ENCODE peak calls at places on chromosomes 13 and 19, in eight cellular contexts. Q is RWPE2; Y is iPS DF 6.9; K is effector memory CD4-positive, alpha-beta T cell; N is H7; A is mucosa of descending colon; Z is CD8-positive, alpha-beta T cell; T is body of pancreas. G is an unnamed sample.

GRCh38 chr13:108915634-108916497 is 286.5 kb downstream of the MYO16 start:
- DNase-seq in Q (peak), Y (no peak), K (peak), N (no peak), A (peak), Z (peak), T (peak), G (peak)

GRCh38 chr19:7280940-7281666 is 13.1 kb downstream of the INSR start:
- DNase-seq in Q (no peak), Y (no peak), K (no peak), N (no peak), A (no peak), Z (no peak), T (no peak), G (no peak)

GRCh38 chr13:98813993-98814392 is 61.5 kb upstream of the SLC15A1 start:
- DNase-seq in Q (no peak), Y (no peak), K (no peak), N (no peak), A (no peak), Z (no peak), T (no peak), G (no peak)

GRCh38 chr13:39602277-39602613 is 748 bp downstream of the LHFPL6 start:
- DNase-seq in Q (no peak), Y (no peak), K (no peak), N (no peak), A (no peak), Z (no peak), T (no peak), G (no peak)

GRCh38 chr13:111184685-111185401 is 69.7 kb downstream of the ARHGEF7 start:
- DNase-seq in Q (no peak), Y (no peak), K (no peak), N (no peak), A (peak), Z (peak), T (no peak), G (no peak)

GRCh38 chr13:27425151-27425917 is 915 bp downstream of the GTF3A start:
- DNase-seq in Q (no peak), Y (no peak), K (no peak), N (no peak), A (no peak), Z (no peak), T (no peak), G (no peak)

GRCh38 chr19:37551123-37551993 is 43.2 kb downstream of the ZNF571 start:
- DNase-seq in Q (no peak), Y (peak), K (peak), N (peak), A (peak), Z (peak), T (no peak), G (no peak)

GRCh38 chr19:36449059-36449670 is 30.7 kb upstream of the ZFP82 start:
- DNase-seq in Q (no peak), Y (no peak), K (no peak), N (no peak), A (no peak), Z (no peak), T (no peak), G (no peak)

GRCh38 chr13:80979035-80979641 is 638.2 kb upstream of the SPRY2 start:
- DNase-seq in Q (no peak), Y (peak), K (no peak), N (peak), A (no peak), Z (no peak), T (peak), G (no peak)

GRCh38 chr19:17926044-17926443 is 6.8 kb upstream of the CCDC124 start:
- DNase-seq in Q (no peak), Y (no peak), K (no peak), N (no peak), A (no peak), Z (no peak), T (no peak), G (no peak)

GRCh38 chr19:2149980-2150793 is 1.2 kb downstream of the AP3D1 start:
- DNase-seq in Q (no peak), Y (no peak), K (no peak), N (no peak), A (peak), Z (no peak), T (peak), G (peak)

GRCh38 chr19:49155830-49156346 is 692 bp upstream of the HRC start:
- DNase-seq in Q (no peak), Y (no peak), K (no peak), N (peak), A (no peak), Z (no peak), T (no peak), G (no peak)

GRCh38 chr19:39127812-39128510 is 2.4 kb downstream of the PAK4 start:
- DNase-seq in Q (no peak), Y (no peak), K (no peak), N (peak), A (peak), Z (no peak), T (peak), G (no peak)

GRCh38 chr13:99228737-99229691 is 28.4 kb downstream of the UBAC2 start:
- DNase-seq in Q (no peak), Y (no peak), K (no peak), N (no peak), A (no peak), Z (no peak), T (no peak), G (no peak)

GRCh38 chr19:49712397-49712859 is 21.5 kb downstream of the CPT1C start:
- DNase-seq in Q (no peak), Y (no peak), K (no peak), N (peak), A (peak), Z (no peak), T (peak), G (peak)

GRCh38 chr19:33883869-33884519 is 87.3 kb downstream of the KCTD15 start:
- DNase-seq in Q (no peak), Y (no peak), K (no peak), N (peak), A (no peak), Z (no peak), T (peak), G (no peak)
- H3K4me3 ChIP-seq in Q (no peak), Y (no peak), K (no peak), N (no peak), A (no peak), Z (no peak), T (no peak), G (no peak)

GRCh38 chr13:30715357-30715756 is 20.0 kb upstream of the ALOX5AP start:
- DNase-seq in Q (no peak), Y (no peak), K (no peak), N (no peak), A (no peak), Z (no peak), T (no peak), G (peak)

GRCh38 chr13:30714629-30715028 is 20.7 kb upstream of the ALOX5AP start:
- DNase-seq in Q (no peak), Y (no peak), K (no peak), N (no peak), A (no peak), Z (no peak), T (no peak), G (peak)

GRCh38 chr13:30711375-30711774 is 24.0 kb upstream of the ALOX5AP start:
- DNase-seq in Q (no peak), Y (no peak), K (no peak), N (no peak), A (no peak), Z (no peak), T (no peak), G (no peak)

GRCh38 chr13:30711837-30712236 is 23.5 kb upstream of the ALOX5AP start:
- DNase-seq in Q (no peak), Y (no peak), K (no peak), N (no peak), A (no peak), Z (no peak), T (no peak), G (no peak)

DNA sequence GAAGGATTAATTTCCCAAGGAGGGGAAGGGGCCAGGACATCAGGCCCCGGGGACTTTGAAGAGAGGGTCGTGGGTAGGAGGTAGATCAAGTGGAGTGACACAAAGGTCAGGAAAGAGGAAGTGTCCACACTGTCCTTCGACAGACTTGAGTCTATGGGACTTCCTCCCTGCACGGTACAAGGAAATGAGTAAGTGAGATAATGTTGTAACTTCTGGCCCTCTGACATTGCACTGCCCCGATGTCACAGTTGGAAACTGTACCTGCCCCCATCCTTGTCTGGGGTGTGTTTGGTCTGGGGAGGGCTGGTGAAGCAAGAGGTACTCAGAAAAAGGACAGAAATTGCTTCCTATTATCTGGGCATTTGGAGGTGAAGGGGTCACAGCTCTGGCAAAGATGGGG is 22.2 kb upstream of the ALOX5AP start:
- DNase-seq in Q (no peak), Y (no peak), K (no peak), N (no peak), A (no peak), Z (no peak), T (no peak), G (peak)
- H3K4me3 ChIP-seq in Q (no peak), Y (no peak), K (no peak), N (no peak), A (no peak), Z (no peak), T (no peak), G (no peak)

GRCh38 chr19:10416380-10417257 is 3.7 kb upstream of the PDE4A start:
- DNase-seq in Q (peak), Y (no peak), K (peak), N (peak), A (peak), Z (peak), T (peak), G (peak)

GRCh38 chr19:10419646-10420443 is 493 bp upstream of the PDE4A start:
- DNase-seq in Q (no peak), Y (no peak), K (no peak), N (peak), A (no peak), Z (peak), T (no peak), G (no peak)

GRCh38 chr19:10419200-10419645 is 1.1 kb upstream of the PDE4A start:
- DNase-seq in Q (no peak), Y (no peak), K (no peak), N (no peak), A (no peak), Z (peak), T (no peak), G (no peak)

GRCh38 chr19:10417598-10418280 is 2.6 kb upstream of the PDE4A start:
- DNase-seq in Q (no peak), Y (no peak), K (no peak), N (peak), A (no peak), Z (no peak), T (no peak), G (no peak)

DNA sequence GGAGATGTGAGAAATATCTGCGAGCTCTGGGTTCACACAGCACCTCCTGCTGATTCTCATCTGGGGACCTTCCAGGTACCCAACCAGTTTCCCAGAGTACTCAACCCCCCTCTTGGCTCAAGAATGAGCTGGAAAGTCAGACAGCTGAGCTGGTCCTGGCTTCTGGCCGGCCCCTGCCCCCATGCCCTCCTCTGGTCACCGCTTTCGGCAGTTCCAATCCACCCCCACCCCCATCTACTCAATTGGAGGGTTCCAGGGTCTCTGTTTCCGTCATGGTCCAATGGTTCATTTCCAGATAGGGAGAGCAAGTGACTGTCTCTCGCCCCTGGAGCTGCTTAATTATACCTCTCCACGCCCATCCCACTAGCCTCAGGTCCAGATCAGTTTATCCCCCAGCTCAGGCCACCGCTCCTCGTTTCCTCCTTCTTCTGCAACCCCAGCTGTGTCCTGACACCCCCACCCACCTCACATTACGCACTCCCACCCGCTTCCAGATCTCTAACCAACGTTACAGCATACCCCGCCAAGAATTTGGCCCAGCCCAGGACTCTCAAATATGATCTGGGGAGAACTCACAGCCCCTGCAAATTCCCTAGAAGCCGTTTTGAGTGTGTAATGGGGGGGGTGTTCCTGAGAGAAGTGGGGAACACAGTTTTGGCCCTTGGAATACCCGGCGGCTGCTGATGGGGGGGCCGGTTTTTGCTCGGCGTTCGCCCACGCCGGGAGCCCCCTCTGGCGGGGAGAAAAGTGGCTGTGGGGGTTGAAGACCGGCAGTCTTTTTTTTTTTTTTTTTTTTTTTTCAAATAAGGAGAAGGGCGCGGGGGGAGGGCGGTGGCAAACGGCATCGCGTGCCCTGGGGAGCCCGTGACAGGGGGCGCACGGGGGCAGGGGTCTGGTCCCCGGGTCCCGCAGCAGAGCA is 1.8 kb upstream of the PDE4A start:
- DNase-seq in Q (no peak), Y (no peak), K (no peak), N (peak), A (no peak), Z (peak), T (no peak), G (no peak)
- H3K4me3 ChIP-seq in Q (no peak), Y (peak), K (peak), N (peak), A (no peak), Z (peak), T (no peak), G (no peak)

GRCh38 chr13:100544866-100545683 is 43.5 kb downstream of the GGACT start:
- DNase-seq in Q (no peak), Y (no peak), K (no peak), N (no peak), A (no peak), Z (no peak), T (peak), G (no peak)

GRCh38 chr13:100540621-100541020 is 48.0 kb downstream of the GGACT start:
- DNase-seq in Q (no peak), Y (no peak), K (no peak), N (no peak), A (no peak), Z (no peak), T (no peak), G (no peak)

GRCh38 chr13:100542546-100543156 is 45.9 kb downstream of the GGACT start:
- DNase-seq in Q (no peak), Y (no peak), K (no peak), N (no peak), A (no peak), Z (no peak), T (no peak), G (peak)

GRCh38 chr13:100543872-100544602 is 44.6 kb downstream of the GGACT start:
- DNase-seq in Q (no peak), Y (no peak), K (no peak), N (no peak), A (no peak), Z (no peak), T (no peak), G (no peak)

GRCh38 chr13:100541882-100542545 is 46.6 kb downstream of the GGACT start:
- DNase-seq in Q (no peak), Y (no peak), K (no peak), N (no peak), A (no peak), Z (no peak), T (no peak), G (no peak)
- H3K4me3 ChIP-seq in Q (no peak), Y (no peak), K (no peak), N (no peak), A (no peak), Z (no peak), T (no peak), G (no peak)